ENCODE peak calls at places on chromosomes 12 and 14, in six cellular contexts. O is HepG2, M is A549, J is K562, K is SK-N-SH, N is GM12878. E is an unnamed sample. For H3K4me1, the result is how much of the 10 kb centered on the place peaks cover.

GRCh38 chr14:95683793-95684192 is 2.4 kb upstream of the TCL1B start:
- DNase-seq in O (peak), N (no peak), K (no peak), M (peak), J (peak), E (peak)

GRCh38 chr14:87411370-87411769 is 581.6 kb downstream of the GALC start:
- DNase-seq in M (no peak), J (no peak), O (no peak), N (no peak), K (no peak), E (no peak)

GRCh38 chr14:94111276-94112095 is 950 bp downstream of the IFI27 start:
- DNase-seq in M (no peak), K (no peak), O (no peak), J (no peak), N (no peak), E (no peak)

GRCh38 chr12:2336409-2336829 is 283.6 kb downstream of the CACNA1C start:
- DNase-seq in O (no peak), J (peak), N (peak), K (no peak), M (no peak), E (peak)

GRCh38 chr12:52147367-52147972 is 44.3 kb downstream of the KRT80 start:
- DNase-seq in K (peak), J (peak), O (peak), N (no peak), M (peak), E (peak)

GRCh38 chr14:55160989-55161388 is 30.4 kb downstream of the DLGAP5 start:
- DNase-seq in N (no peak), O (peak), J (peak), K (peak), M (peak), E (peak)

GRCh38 chr14:92584856-92585255 is 71.3 kb downstream of the RIN3 start:
- DNase-seq in J (no peak), M (no peak), O (no peak), K (no peak), N (no peak), E (no peak)

GRCh38 chr14:77882098-77882497 is 82.2 kb downstream of the ADCK1 start:
- DNase-seq in K (peak), J (no peak), M (no peak), O (no peak), N (no peak), E (no peak)

GRCh38 chr14:31043379-31043778 is 17.2 kb upstream of the STRN3 start:
- DNase-seq in J (no peak), K (no peak), O (no peak), N (no peak), M (no peak), E (no peak)

GRCh38 chr12:40184493-40185302 is 40.1 kb upstream of the LRRK2 start:
- DNase-seq in M (no peak), O (no peak), K (no peak), J (no peak), N (no peak), E (no peak)

GRCh38 chr12:25701290-25701689 is 148.2 kb upstream of the LMNTD1 start:
- DNase-seq in K (no peak), J (no peak), O (no peak), N (no peak), M (no peak), E (peak)

GRCh38 chr12:4037747-4038312 is 164.6 kb upstream of the PARP11 start:
- DNase-seq in J (peak), K (peak), M (peak), O (peak), N (no peak), E (no peak)

GRCh38 chr14:85038526-85038925 is 491.4 kb upstream of the FLRT2 start:
- DNase-seq in N (no peak), K (no peak), J (no peak), M (no peak), O (no peak), E (no peak)

GRCh38 chr14:89912667-89913211 is 41.8 kb downstream of the EFCAB11 start:
- DNase-seq in N (no peak), M (peak), O (peak), J (no peak), K (peak), E (no peak)

GRCh38 chr12:81558031-81558430 is 201.1 kb downstream of the PPFIA2 start:
- DNase-seq in J (no peak), M (no peak), K (no peak), N (no peak), O (no peak), E (no peak)

GRCh38 chr14:35855886-35856481 is 29.8 kb downstream of the BRMS1L start:
- DNase-seq in J (no peak), M (no peak), O (no peak), K (peak), N (peak), E (no peak)

GRCh38 chr14:68395585-68395984 is 397.3 kb downstream of the ZFP36L1 start:
- DNase-seq in N (no peak), O (no peak), J (no peak), M (no peak), K (no peak), E (no peak)

GRCh38 chr14:68399971-68400370 is 392.9 kb downstream of the ZFP36L1 start:
- DNase-seq in N (no peak), J (no peak), M (no peak), K (no peak), O (no peak), E (no peak)

GRCh38 chr14:68396411-68396930 is 396.4 kb downstream of the ZFP36L1 start:
- DNase-seq in J (no peak), M (no peak), O (no peak), N (no peak), K (no peak), E (no peak)

GRCh38 chr14:68397371-68397779 is 395.5 kb downstream of the ZFP36L1 start:
- DNase-seq in M (no peak), K (no peak), N (no peak), O (peak), J (no peak), E (no peak)

GRCh38 chr14:68397827-68398226 is 395.0 kb downstream of the ZFP36L1 start:
- DNase-seq in J (no peak), O (no peak), N (no peak), M (no peak), K (peak), E (no peak)
- H3K4me1 ChIP-seq in J (under half), O (under half), N (half or more), M (under half), K (under half), E (under half)

GRCh38 chr12:108318472-108319275 is 20.4 kb downstream of the CMKLR1 start:
- DNase-seq in O (no peak), M (no peak), K (no peak), N (no peak), J (no peak), E (no peak)
- TF ChIP-seq MAX in O (no peak), M (no peak), K (no peak), N (no peak), J (no peak), E (no peak)

GRCh38 chr14:101110729-101111619 is 207.5 kb upstream of the RTL1 start:
- DNase-seq in N (no peak), O (no peak), M (no peak), K (peak), J (no peak), E (no peak)
- TF ChIP-seq REST in N (no peak), O (no peak), M (no peak), K (no peak), J (no peak), E (no peak)

GRCh38 chr14:20434701-20435453 is 1.1 kb downstream of the KLHL33 start:
- DNase-seq in M (no peak), K (no peak), N (no peak), O (no peak), J (no peak), E (no peak)

GRCh38 chr14:20427231-20428009 is 8.5 kb downstream of the KLHL33 start:
- DNase-seq in K (no peak), J (peak), O (peak), M (peak), N (peak), E (peak)

GRCh38 chr14:20428802-20429201 is 7.2 kb downstream of the KLHL33 start:
- DNase-seq in N (no peak), O (no peak), K (no peak), J (no peak), M (no peak), E (no peak)

GRCh38 chr14:20428010-20428365 is 8.0 kb downstream of the KLHL33 start:
- DNase-seq in J (no peak), K (no peak), N (no peak), M (no peak), O (no peak), E (no peak)

GRCh38 chr14:20429801-20430669 is 5.9 kb downstream of the KLHL33 start:
- DNase-seq in K (no peak), O (peak), J (peak), N (no peak), M (no peak), E (no peak)
- H3K4me1 ChIP-seq in K (under half), O (half or more), J (under half), N (under half), M (under half), E (under half)

DNA sequence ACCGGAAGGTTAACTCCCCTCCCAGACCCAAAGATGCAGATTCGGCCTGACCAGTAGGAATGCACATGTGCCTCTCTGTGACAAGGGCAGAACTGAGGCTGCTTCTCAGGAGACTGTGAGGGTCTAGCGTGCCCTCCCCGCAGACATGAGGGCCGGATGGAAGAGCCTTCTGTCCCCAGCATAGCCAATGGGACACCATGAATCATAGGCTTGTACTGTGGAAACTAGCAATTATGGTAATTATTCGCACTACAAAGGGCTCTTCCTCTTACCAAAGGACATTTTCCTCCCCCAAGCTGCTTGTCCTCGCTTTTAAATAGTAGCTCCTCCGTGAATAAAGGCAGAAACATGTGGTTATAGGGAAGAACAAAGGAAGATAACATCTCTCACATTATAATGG is 6.2 kb downstream of the COA8 start:
- DNase-seq in J (no peak), O (no peak), M (no peak), K (no peak), N (no peak), E (no peak)
- TF ChIP-seq MAX in J (no peak), O (no peak), M (no peak), K (no peak), N (no peak), E (no peak)

DNA sequence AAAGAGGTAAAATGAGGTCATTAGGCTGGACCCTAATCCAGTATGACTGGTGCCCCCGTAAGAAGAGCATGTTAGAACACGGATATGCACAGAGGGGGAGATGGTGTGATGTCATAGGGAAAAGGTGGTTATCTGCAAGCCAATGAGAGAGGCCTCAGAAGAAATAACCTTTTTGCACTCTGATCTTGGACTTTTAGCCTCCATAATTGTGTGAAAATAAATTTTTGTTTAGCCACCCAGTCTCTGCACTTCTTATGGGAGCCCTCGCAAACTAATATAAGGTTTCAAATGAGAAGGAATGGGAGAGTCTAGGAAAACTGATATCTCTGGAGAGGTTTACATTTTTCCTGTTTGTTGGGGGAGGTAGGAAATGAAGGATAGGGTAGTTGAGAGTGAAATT is 43.2 kb upstream of the PKP2 start:
- DNase-seq in M (no peak), K (no peak), J (no peak), O (no peak), N (no peak), E (no peak)
- TF ChIP-seq REST in M (no peak), K (no peak), J (no peak), O (no peak), N (no peak), E (no peak)

E was measured in HCT116.